ENCODE peak calls at places on chromosomes 6 and 20, in seven cellular contexts. N is activated CD4-positive, alpha-beta memory T cell treated with anti-CD3 and anti-CD28 coated beads for 36 hours; M is adipocyte; E is brain microvascular endothelial cell; K is GF-D8; I is nucleus accumbens; L is WERI-Rb-1. J is an unnamed sample.

GRCh38 chr20:3716195-3716834 is 3.9 kb upstream of the SIGLEC1 start:
- DNase-seq in N (peak), M (peak), E (peak), K (no peak), I (no peak), L (peak), J (peak)

GRCh38 chr6:108117427-108118358 is 43.2 kb upstream of the OSTM1 start:
- DNase-seq in N (peak), M (peak), E (no peak), K (no peak), I (no peak), L (peak), J (peak)

GRCh38 chr6:35328108-35328723 is 14.1 kb upstream of the PPARD start:
- DNase-seq in N (no peak), M (no peak), E (no peak), K (no peak), I (no peak), L (no peak), J (no peak)

GRCh38 chr6:138977242-138977641 is 10.8 kb downstream of the REPS1 start:
- DNase-seq in N (no peak), M (no peak), E (no peak), K (no peak), I (no peak), L (no peak), J (no peak)

GRCh38 chr6:85612690-85613474 is 19.2 kb upstream of the SNX14 start:
- DNase-seq in N (no peak), M (no peak), E (no peak), K (no peak), I (no peak), L (no peak), J (no peak)

GRCh38 chr6:166313255-166314070 is 5.3 kb upstream of the PRR18 start:
- DNase-seq in N (peak), M (peak), E (no peak), K (no peak), I (no peak), L (peak), J (peak)

GRCh38 chr6:105596284-105596755 is 193.4 kb upstream of the PREP start:
- DNase-seq in N (no peak), M (peak), E (peak), K (no peak), I (no peak), L (no peak), J (no peak)

GRCh38 chr6:82712826-82713225 is 349.2 kb downstream of the TPBG start:
- DNase-seq in N (no peak), M (no peak), E (no peak), K (no peak), I (no peak), L (no peak), J (no peak)

GRCh38 chr6:132122871-132123270 is 171.7 kb upstream of the CCN2 start:
- DNase-seq in N (no peak), M (peak), E (peak), K (no peak), I (peak), L (no peak), J (no peak)

GRCh38 chr20:38298768-38299288 is 5.1 kb upstream of the BPI start:
- DNase-seq in N (no peak), M (peak), E (no peak), K (peak), I (peak), L (no peak), J (no peak)

GRCh38 chr6:166957087-166957804 is 896 bp upstream of the RNASET2 start:
- DNase-seq in N (peak), M (no peak), E (no peak), K (peak), I (no peak), L (peak), J (peak)

GRCh38 chr6:158073776-158074175 is 92.1 kb downstream of the SYNJ2 start:
- DNase-seq in N (no peak), M (no peak), E (no peak), K (no peak), I (no peak), L (no peak), J (no peak)

GRCh38 chr6:111653434-111653833 is 47.8 kb upstream of the TRAF3IP2 start:
- DNase-seq in N (no peak), M (no peak), E (no peak), K (no peak), I (no peak), L (no peak), J (no peak)

GRCh38 chr6:37134622-37135191 is 35.2 kb upstream of the PIM1 start:
- DNase-seq in N (peak), M (peak), E (peak), K (no peak), I (no peak), L (no peak), J (peak)

GRCh38 chr20:23203310-23203709 is 117.2 kb upstream of the CD93 start:
- DNase-seq in N (no peak), M (no peak), E (no peak), K (no peak), I (no peak), L (no peak), J (no peak)

GRCh38 chr6:24933868-24934401 is 1.8 kb downstream of the RIPOR2 start:
- DNase-seq in N (peak), M (no peak), E (no peak), K (no peak), I (no peak), L (peak), J (peak)